ENCODE peak calls at places on chromosomes 16 and 17, in six cellular contexts. E, X, J, P, G and A are unnamed samples. For H3K27me3, the result is how much of the 10 kb centered on the place peaks cover.

GRCh38 chr17:75239778-75240393 is 21.5 kb downstream of the GGA3 start:
- DNase-seq in G (no peak), J (no peak), X (no peak), P (no peak), E (no peak), A (no peak)

GRCh38 chr17:76586741-76587487 is 1.3 kb upstream of the ST6GALNAC2 start:
- DNase-seq in X (no peak), E (no peak), J (no peak), G (no peak), P (no peak), A (no peak)

GRCh38 chr17:30188211-30188939 is 47.1 kb downstream of the SLC6A4 start:
- DNase-seq in G (no peak), J (no peak), P (no peak), X (no peak), E (no peak), A (no peak)

GRCh38 chr16:57740423-57741071 is 5.0 kb downstream of the KATNB1 start:
- DNase-seq in J (no peak), E (no peak), G (no peak), X (no peak), P (no peak), A (no peak)

GRCh38 chr16:83312015-83312734 is 495.6 kb upstream of the HSBP1 start:
- DNase-seq in P (no peak), J (no peak), X (no peak), G (no peak), E (no peak), A (no peak)

GRCh38 chr17:82901836-82902235 is 62.0 kb upstream of the ZNF750 start:
- DNase-seq in P (no peak), G (no peak), E (no peak), J (no peak), X (no peak), A (no peak)

GRCh38 chr16:70744366-70744765 is 56.6 kb downstream of the VAC14 start:
- DNase-seq in P (no peak), J (no peak), X (no peak), E (no peak), G (no peak), A (no peak)

GRCh38 chr16:30775381-30776099 is 11.5 kb downstream of the ZNF629 start:
- DNase-seq in P (peak), G (peak), X (peak), E (peak), J (peak), A (peak)

GRCh38 chr17:21301593-21302550 is 17.4 kb downstream of the MAP2K3 start:
- DNase-seq in G (no peak), X (no peak), E (no peak), P (no peak), J (peak), A (no peak)

GRCh38 chr17:68433211-68433610 is 24.1 kb downstream of the WIPI1 start:
- DNase-seq in X (no peak), J (no peak), E (no peak), P (no peak), G (no peak), A (no peak)

GRCh38 chr16:2475413-2476344 is 752 bp downstream of the TBC1D24 start:
- DNase-seq in G (peak), J (peak), P (no peak), E (no peak), X (no peak), A (peak)

GRCh38 chr16:22191966-22192260 is 14.2 kb upstream of the EEF2K start:
- DNase-seq in G (no peak), J (no peak), E (no peak), P (peak), X (no peak), A (peak)

GRCh38 chr17:794876-795275 is 12.7 kb downstream of the MRM3 start:
- DNase-seq in P (peak), G (peak), X (peak), E (peak), J (peak), A (peak)

GRCh38 chr16:17590711-17591654 is 120.2 kb upstream of the XYLT1 start:
- DNase-seq in G (no peak), J (no peak), X (no peak), P (peak), E (no peak), A (no peak)

DNA sequence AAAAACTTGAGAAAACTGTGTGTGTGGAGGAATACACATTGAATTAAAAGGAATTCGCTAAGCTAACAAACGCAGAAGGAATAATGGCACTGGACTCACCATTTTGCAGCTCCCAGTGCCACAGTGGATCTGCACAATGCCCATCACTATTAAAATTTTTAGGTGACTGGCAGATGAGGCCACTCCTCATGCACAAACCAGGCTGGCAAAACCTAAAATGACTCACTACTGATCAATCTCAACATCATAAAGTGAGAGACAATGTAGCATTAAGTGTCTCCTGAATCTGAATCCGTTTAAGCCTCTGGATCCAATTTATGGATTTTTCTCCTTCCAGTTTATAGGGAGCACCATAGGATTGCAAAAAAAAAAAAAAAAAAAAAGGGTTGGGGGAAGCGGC is 20.6 kb downstream of the MYH10 start:
- DNase-seq in P (no peak), X (no peak), G (no peak), J (no peak), E (no peak), A (no peak)
- H3K27ac ChIP-seq in P (no peak), X (no peak), G (no peak), J (no peak), E (no peak), A (no peak)

DNA sequence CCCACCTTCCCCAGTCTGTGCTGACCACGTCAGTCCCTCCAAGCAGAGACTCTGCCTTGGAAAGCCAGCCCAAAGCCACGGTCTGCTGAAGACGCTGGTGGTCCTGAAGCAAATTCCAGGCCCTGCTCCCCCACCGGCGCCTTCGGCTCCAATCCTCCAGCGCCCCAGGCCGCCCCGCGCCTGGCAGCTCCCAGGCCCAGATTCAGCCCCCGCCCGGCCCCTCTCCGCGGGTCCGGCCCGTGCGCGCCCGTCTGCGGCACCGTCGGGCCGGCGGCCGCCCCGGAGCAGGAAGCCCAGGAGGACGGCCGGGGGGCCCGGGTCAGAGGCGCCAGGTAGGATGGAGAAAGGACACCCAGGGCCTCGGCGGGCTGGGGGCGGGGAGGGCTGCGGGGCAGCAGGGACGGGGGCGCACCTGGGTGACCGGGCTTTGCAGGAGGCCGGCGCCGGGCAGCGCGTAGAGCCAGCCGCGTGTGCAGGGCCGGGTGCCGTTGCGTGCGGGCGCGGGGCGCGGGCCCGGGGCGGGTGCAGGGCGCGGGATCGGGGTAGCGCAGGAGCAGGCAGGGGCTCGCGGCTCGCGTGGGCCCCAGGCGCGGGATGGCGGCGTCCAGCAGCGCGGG is 621 bp upstream of the SLC22A31 start:
- DNase-seq in G (no peak), P (no peak), E (no peak), J (peak), X (no peak), A (no peak)
- H3K27me3 ChIP-seq in G (under half), P (under half), E (half or more), J (under half), X (half or more), A (half or more)

DNA sequence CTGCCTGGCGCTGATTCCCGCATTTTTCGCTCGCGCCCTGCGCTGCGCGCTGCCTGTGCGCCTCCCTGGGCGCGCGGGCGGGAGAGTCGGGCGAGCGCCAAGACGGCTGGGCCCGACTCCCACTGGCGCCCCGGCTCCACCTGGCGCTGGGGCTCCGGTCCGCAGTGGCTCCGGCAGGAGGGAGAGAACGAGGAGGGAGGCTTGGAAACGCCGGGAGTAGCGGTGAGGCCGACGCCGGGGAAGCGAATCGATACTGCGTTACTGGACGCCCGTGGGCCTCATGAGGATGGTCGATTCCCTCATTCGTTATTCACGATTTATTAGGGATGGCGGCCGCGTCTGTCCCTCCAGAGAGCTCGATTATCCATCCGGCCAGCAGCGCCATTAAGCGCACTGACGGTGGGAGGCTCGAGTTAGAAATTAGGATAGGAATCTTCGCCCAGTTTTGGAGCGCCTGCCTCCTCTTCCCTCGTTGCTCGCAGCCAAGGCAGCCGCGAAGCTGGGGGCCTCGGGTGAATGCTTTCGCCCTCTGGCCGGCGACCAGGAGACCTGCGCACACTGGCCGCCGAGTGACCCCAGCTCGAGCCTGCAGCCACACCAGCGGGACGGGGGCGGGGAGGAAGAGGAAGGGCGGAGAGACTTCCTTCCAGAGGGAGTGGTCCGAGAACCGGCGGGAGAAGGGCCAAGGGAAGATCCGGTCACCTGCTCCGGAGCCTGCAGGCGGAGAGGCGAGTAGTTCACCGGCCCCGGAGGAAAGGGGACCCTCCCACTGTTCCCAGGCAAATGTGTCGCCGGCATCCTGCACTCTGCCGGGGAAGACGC is 1.3 kb upstream of the PCGF2 start:
- DNase-seq in G (peak), E (peak), X (peak), P (no peak), J (peak), A (peak)
- H3K27ac ChIP-seq in G (peak), E (peak), X (peak), P (no peak), J (peak), A (peak)

GRCh38 chr17:61597606-61598005 is 6.6 kb upstream of the NACA2 start:
- DNase-seq in J (no peak), P (no peak), E (no peak), G (no peak), X (no peak), A (no peak)
- H3K27me3 ChIP-seq in J (under half), P (under half), E (half or more), G (under half), X (under half), A (half or more)

DNA sequence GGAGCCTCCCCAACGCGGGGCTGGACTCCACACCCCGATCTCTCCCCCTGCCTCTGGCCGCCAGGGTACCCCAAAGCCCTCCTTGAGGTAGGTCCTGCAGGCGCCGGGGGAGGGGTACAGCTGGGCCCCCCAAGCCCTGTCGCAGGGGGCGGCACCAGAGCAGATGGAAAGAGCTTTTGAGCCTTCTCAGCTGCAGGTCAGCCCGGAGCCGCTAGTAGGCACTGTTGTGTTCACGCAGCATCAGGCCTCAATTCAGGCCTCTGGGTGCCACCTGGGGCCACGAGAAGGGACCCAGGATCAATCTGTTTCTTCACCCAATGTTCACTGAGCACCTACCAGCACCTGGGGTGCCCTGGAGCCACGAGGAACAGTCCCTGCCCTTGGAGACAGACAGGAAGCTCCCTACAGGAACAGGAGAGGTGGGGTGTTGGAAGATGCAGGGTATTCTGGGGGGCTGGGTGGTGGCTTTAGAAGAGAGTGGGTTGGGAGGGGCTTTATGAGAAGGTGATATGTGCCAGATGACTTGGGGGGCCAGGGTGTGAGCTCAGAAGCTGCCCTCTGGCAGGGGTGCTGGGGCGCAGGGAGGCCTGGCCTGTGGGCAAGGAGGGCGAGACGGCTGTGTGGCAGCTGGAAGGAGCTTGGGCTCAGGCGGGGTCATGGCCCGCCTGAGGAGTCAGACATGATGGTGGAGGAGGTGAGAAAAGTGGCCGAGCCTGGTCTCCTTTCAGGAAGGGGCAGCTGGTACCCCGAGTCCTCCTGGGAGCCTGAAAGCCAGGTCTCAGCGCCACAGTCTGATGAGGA is 122.0 kb upstream of the GSE1 start:
- DNase-seq in X (no peak), J (peak), E (no peak), P (peak), G (no peak), A (peak)
- H3K27ac ChIP-seq in X (peak), J (peak), E (peak), P (no peak), G (peak), A (no peak)

DNA sequence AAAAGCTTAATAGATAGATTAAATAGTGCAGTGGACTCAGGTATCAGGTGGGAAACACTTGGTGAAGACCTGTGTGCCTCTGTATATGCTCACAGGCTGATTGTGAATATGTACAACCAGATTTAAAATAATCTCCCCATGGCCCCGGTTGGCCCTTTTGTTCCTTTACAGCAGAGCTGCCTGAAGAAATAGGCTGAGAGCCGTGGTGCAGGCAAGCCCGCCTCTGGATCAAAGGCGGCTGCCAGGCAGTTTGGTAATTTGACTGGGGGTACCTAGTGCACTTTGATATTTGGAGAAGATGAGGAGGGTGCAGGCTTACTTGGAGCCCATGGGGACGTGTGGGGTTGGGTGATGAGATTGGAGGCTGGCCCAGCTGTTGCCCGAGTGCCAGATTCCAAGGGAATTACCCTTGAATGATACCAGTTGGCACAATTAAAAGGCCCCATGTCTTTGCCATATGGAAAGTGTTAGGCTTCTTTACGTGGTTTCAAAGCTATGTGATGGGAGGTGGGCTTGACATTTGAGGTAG is 5.0 kb downstream of the NKD1 start:
- DNase-seq in G (no peak), X (no peak), P (no peak), E (no peak), J (no peak), A (no peak)
- H3K27me3 ChIP-seq in G (under half), X (under half), P (under half), E (under half), J (under half), A (under half)

DNA sequence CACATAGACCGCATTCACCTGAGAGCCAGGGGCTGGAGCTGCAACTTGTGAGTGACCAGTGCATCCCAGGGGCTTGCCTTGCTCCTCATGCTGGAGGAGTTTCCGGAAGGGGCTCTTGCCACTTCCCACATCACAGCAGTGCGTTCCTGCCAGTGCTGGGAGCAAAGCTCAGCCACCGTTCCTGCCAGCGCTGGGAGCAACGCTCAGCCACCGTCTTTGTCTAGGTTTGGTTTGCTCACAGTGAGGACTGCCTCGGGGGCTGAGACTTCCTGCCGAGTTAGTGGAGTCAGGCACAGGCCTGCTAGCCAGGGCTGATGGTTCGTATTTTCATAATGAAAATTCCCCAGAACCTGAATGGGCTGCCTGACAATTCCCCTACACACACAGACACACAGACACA is 5.4 kb upstream of the CHRNE start:
- DNase-seq in E (no peak), P (no peak), G (no peak), X (no peak), J (no peak), A (no peak)
- H3K27ac ChIP-seq in E (peak), P (peak), G (no peak), X (peak), J (no peak), A (no peak)

GRCh38 chr17:33457477-33457876 is 164.4 kb upstream of the ASIC2 start:
- DNase-seq in E (no peak), X (no peak), G (no peak), J (no peak), P (no peak), A (no peak)

GRCh38 chr17:33451221-33451620 is 158.1 kb upstream of the ASIC2 start:
- DNase-seq in J (no peak), G (no peak), E (no peak), P (no peak), X (no peak), A (no peak)

GRCh38 chr17:33447090-33447489 is 154.0 kb upstream of the ASIC2 start:
- DNase-seq in P (no peak), G (no peak), X (no peak), E (no peak), J (no peak), A (no peak)

GRCh38 chr17:33452797-33453196 is 159.7 kb upstream of the ASIC2 start:
- DNase-seq in P (no peak), X (no peak), J (no peak), G (no peak), E (no peak), A (no peak)
- H3K27me3 ChIP-seq in P (under half), X (under half), J (under half), G (under half), E (half or more), A (under half)

DNA sequence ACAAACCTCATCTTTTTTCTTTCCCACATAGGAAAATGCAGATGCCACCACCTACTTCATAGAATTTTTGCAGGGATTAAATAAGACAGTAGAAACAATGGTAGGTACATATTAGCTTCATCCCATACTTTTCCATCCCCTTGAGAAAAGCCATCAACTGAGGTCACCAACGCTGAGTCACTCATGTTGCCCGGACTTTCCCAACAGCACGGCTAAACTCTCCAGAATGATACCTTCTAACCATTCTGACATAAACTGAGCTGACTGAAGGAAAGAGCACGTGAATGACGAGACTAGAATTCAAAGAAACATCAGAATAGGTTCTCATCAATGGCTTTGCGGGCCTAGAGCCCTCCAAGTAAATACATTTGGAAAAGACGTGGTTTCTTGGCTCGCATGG is 146.0 kb upstream of the RCVRN start:
- DNase-seq in J (no peak), P (no peak), E (no peak), G (no peak), X (no peak), A (no peak)
- H3K27ac ChIP-seq in J (no peak), P (no peak), E (peak), G (no peak), X (peak), A (peak)